ENCODE peak calls at places on chromosomes 16 and 17, in five cellular contexts. B, G, A, L and H are unnamed samples.

GRCh38 chr16:11253009-11253994 is 2.7 kb downstream of the SOCS1 start:
- DNase-seq in B (no peak), G (no peak), A (no peak), L (no peak), H (no peak)

GRCh38 chr16:69873783-69874182 is 77.4 kb upstream of the CLEC18A start:
- DNase-seq in L (no peak), B (no peak), G (no peak), A (no peak), H (no peak)

GRCh38 chr17:65340401-65340800 is 203.2 kb downstream of the RGS9 start:
- DNase-seq in L (no peak), G (no peak), A (no peak), B (no peak), H (no peak)

GRCh38 chr17:46796524-46796923 is 22.0 kb downstream of the WNT3 start:
- DNase-seq in L (no peak), B (no peak), A (no peak), G (no peak), H (no peak)

GRCh38 chr17:37885136-37885535 is 39.1 kb upstream of the TBC1D3K start:
- DNase-seq in B (no peak), A (no peak), L (no peak), G (no peak), H (no peak)

GRCh38 chr17:34598161-34598776 is 18.9 kb downstream of the TMEM132E start:
- DNase-seq in B (no peak), L (no peak), A (no peak), G (no peak), H (no peak)

GRCh38 chr16:28549301-28549899 is 4.3 kb upstream of the SGF29 start:
- DNase-seq in B (no peak), A (no peak), G (peak; percentile 41), L (no peak), H (no peak)

GRCh38 chr17:48587276-48588073 is 2.6 kb downstream of the HOXB3 start:
- DNase-seq in B (no peak), A (no peak), L (peak; percentile 50), G (no peak), H (no peak)

GRCh38 chr17:31535581-31535981 is 144.1 kb downstream of the RAB11FIP4 start:
- DNase-seq in L (no peak), B (no peak), A (no peak), G (peak; percentile 89), H (no peak)

GRCh38 chr17:75601057-75601987 is 13.7 kb downstream of the MYO15B start:
- DNase-seq in L (peak; percentile 88), A (peak; percentile 88), G (peak; percentile 67), B (peak; percentile 64), H (peak; percentile 49)

GRCh38 chr16:84020353-84020752 is 22.2 kb downstream of the SLC38A8 start:
- DNase-seq in B (no peak), A (peak; percentile 22), L (no peak), G (no peak), H (no peak)
- H3K9me3 ChIP-seq in B (peaks cover 5% of the 10 kb centered on the region), A (peaks cover 9% of the 10 kb centered on the region), L (peaks cover 5% of the 10 kb centered on the region), G (no peaks in the 10 kb centered on the region), H (no peaks in the 10 kb centered on the region)

GRCh38 chr16:50152807-50153647 is at the start of gene TENT4B:
- DNase-seq in B (peak; percentile 94), L (peak; percentile 94), A (peak; percentile 97), G (peak; percentile 78), H (peak; percentile 91)
- H3K27ac ChIP-seq in B (peak within 1 kb of the TSS; percentile 94), L (peak within 1 kb of the TSS; percentile 99), A (peak within 1 kb of the TSS; percentile 94), G (peak within 1 kb of the TSS; percentile 93), H (peak within 1 kb of the TSS; percentile 98)

GRCh38 chr16:89689142-89689541 is 2.7 kb downstream of the CDK10 start:
- DNase-seq in A (peak; percentile 46), L (no peak), G (no peak), B (no peak), H (no peak)

GRCh38 chr16:89693289-89693731 is 6.8 kb downstream of the CDK10 start:
- DNase-seq in L (no peak), B (peak; percentile 55), A (no peak), G (no peak), H (peak; percentile 43)

GRCh38 chr16:89690392-89690901 is 4.0 kb downstream of the CDK10 start:
- DNase-seq in L (no peak), G (no peak), A (peak; percentile 55), B (no peak), H (no peak)

GRCh38 chr16:89691986-89692569 is 5.6 kb downstream of the CDK10 start:
- DNase-seq in L (no peak), A (no peak), B (no peak), G (no peak), H (no peak)

GRCh38 chr16:89691231-89691985 is 4.9 kb downstream of the CDK10 start:
- DNase-seq in G (no peak), B (no peak), A (peak; percentile 49), L (no peak), H (no peak)
- H3K4me1 ChIP-seq in G (no peaks in the 10 kb centered on the region), B (peaks cover 9% of the 10 kb centered on the region), A (peaks cover 8% of the 10 kb centered on the region), L (peaks cover 11% of the 10 kb centered on the region), H (peaks cover 13% of the 10 kb centered on the region)

GRCh38 chr17:16551878-16552636 is 16.9 kb downstream of the ZNF287 start:
- DNase-seq in B (no peak), A (no peak), G (no peak), L (no peak), H (no peak)
- H3K9me3 ChIP-seq in B (peaks cover 71% of the 10 kb centered on the region), A (peaks cover 100% of the 10 kb centered on the region), G (no peaks in the 10 kb centered on the region), L (peaks cover 33% of the 10 kb centered on the region), H (peaks cover 8% of the 10 kb centered on the region)